ENCODE peak calls at places on chromosomes 6 and 20, in nine cellular contexts. One of them, this sample, is unnamed.

GRCh38 chr20:52104546-52105044 is 87.0 kb downstream of the ZFP64 start:
- DNase-seq in GM23248: peak; percentile 49
- DNase-seq in B cell: no peak
- DNase-seq in left ventricle myocardium inferior: no peak
- DNase-seq in ELR: peak; percentile 57
- DNase-seq in lung microvascular endothelial cell: peak; percentile 3
- DNase-seq in putamen: no peak
- DNase-seq in SJSA1: no peak
- DNase-seq in H7: peak; percentile 89
- DNase-seq in this sample: no peak

GRCh38 chr6:24492475-24492874 is 2.3 kb upstream of the ALDH5A1 start:
- DNase-seq in B cell: no peak
- DNase-seq in lung microvascular endothelial cell: peak; percentile 32
- DNase-seq in ELR: peak; percentile 37
- DNase-seq in left ventricle myocardium inferior: no peak
- DNase-seq in H7: peak; percentile 57
- DNase-seq in GM23248: peak; percentile 18
- DNase-seq in putamen: no peak
- DNase-seq in SJSA1: no peak
- DNase-seq in this sample: peak; percentile 29

GRCh38 chr20:40019510-40019909 is 669.5 kb downstream of the MAFB start:
- DNase-seq in SJSA1: no peak
- DNase-seq in left ventricle myocardium inferior: no peak
- DNase-seq in H7: no peak
- DNase-seq in B cell: no peak
- DNase-seq in lung microvascular endothelial cell: no peak
- DNase-seq in putamen: no peak
- DNase-seq in GM23248: no peak
- DNase-seq in ELR: no peak
- DNase-seq in this sample: no peak

GRCh38 chr6:444653-445275 is 53.2 kb downstream of the IRF4 start:
- DNase-seq in lung microvascular endothelial cell: no peak
- DNase-seq in B cell: no peak
- DNase-seq in ELR: no peak
- DNase-seq in left ventricle myocardium inferior: no peak
- DNase-seq in H7: no peak
- DNase-seq in SJSA1: no peak
- DNase-seq in GM23248: peak; percentile 24
- DNase-seq in putamen: no peak
- DNase-seq in this sample: no peak

GRCh38 chr20:58091810-58092209 is 136.6 kb downstream of the ANKRD60 start:
- DNase-seq in GM23248: no peak
- DNase-seq in H7: no peak
- DNase-seq in ELR: no peak
- DNase-seq in left ventricle myocardium inferior: no peak
- DNase-seq in SJSA1: peak; percentile 13
- DNase-seq in B cell: no peak
- DNase-seq in putamen: no peak
- DNase-seq in lung microvascular endothelial cell: no peak
- DNase-seq in this sample: no peak

GRCh38 chr20:35947489-35947888 is 6.8 kb downstream of the SCAND1 start:
- DNase-seq in putamen: no peak
- DNase-seq in ELR: peak; percentile 61
- DNase-seq in left ventricle myocardium inferior: no peak
- DNase-seq in H7: peak; percentile 78
- DNase-seq in B cell: peak; percentile 37
- DNase-seq in GM23248: peak; percentile 45
- DNase-seq in SJSA1: no peak
- DNase-seq in lung microvascular endothelial cell: peak; percentile 37
- DNase-seq in this sample: no peak

GRCh38 chr6:126873351-126873750 is 245.1 kb upstream of the RSPO3 start:
- DNase-seq in putamen: no peak
- DNase-seq in SJSA1: no peak
- DNase-seq in lung microvascular endothelial cell: peak; percentile 16
- DNase-seq in B cell: no peak
- DNase-seq in ELR: no peak
- DNase-seq in left ventricle myocardium inferior: no peak
- DNase-seq in GM23248: peak; percentile 14
- DNase-seq in H7: no peak
- DNase-seq in this sample: no peak

GRCh38 chr20:10731190-10731955 is 57.6 kb upstream of the JAG1 start:
- DNase-seq in H7: no peak
- DNase-seq in B cell: no peak
- DNase-seq in left ventricle myocardium inferior: no peak
- DNase-seq in putamen: no peak
- DNase-seq in SJSA1: peak; percentile 52
- DNase-seq in GM23248: peak; percentile 79
- DNase-seq in ELR: peak; percentile 31
- DNase-seq in lung microvascular endothelial cell: peak; percentile 67
- DNase-seq in this sample: no peak

GRCh38 chr6:551405-551804 is 105.5 kb downstream of the HUS1B start:
- DNase-seq in GM23248: peak; percentile 61
- DNase-seq in H7: peak; percentile 72
- DNase-seq in ELR: peak; percentile 81
- DNase-seq in SJSA1: peak; percentile 84
- DNase-seq in lung microvascular endothelial cell: no peak
- DNase-seq in left ventricle myocardium inferior: no peak
- DNase-seq in putamen: no peak
- DNase-seq in B cell: peak; percentile 15
- DNase-seq in this sample: peak; percentile 35

GRCh38 chr6:46042355-46042999 is 26.8 kb upstream of the CLIC5 start:
- DNase-seq in ELR: peak; percentile 60
- DNase-seq in putamen: peak; percentile 4
- DNase-seq in SJSA1: peak; percentile 49
- DNase-seq in GM23248: peak; percentile 62
- DNase-seq in lung microvascular endothelial cell: peak; percentile 63
- DNase-seq in B cell: peak; percentile 4
- DNase-seq in H7: peak; percentile 58
- DNase-seq in left ventricle myocardium inferior: peak; percentile 15
- DNase-seq in this sample: no peak

GRCh38 chr6:85186546-85187170 is 263.2 kb upstream of the NT5E start:
- DNase-seq in H7: no peak
- DNase-seq in lung microvascular endothelial cell: no peak
- DNase-seq in left ventricle myocardium inferior: no peak
- DNase-seq in GM23248: peak; percentile 76
- DNase-seq in putamen: no peak
- DNase-seq in B cell: no peak
- DNase-seq in ELR: no peak
- DNase-seq in SJSA1: no peak
- DNase-seq in this sample: no peak

GRCh38 chr6:100504786-100505737 is 40.3 kb upstream of the SIM1 start:
- DNase-seq in lung microvascular endothelial cell: peak; percentile 55
- DNase-seq in putamen: no peak
- DNase-seq in B cell: no peak
- DNase-seq in ELR: peak; percentile 92
- DNase-seq in GM23248: peak; percentile 88
- DNase-seq in left ventricle myocardium inferior: no peak
- DNase-seq in H7: peak; percentile 16
- DNase-seq in SJSA1: peak; percentile 76
- DNase-seq in this sample: no peak

GRCh38 chr6:143549630-143550268 is 38.2 kb upstream of the FUCA2 start:
- DNase-seq in ELR: no peak
- DNase-seq in left ventricle myocardium inferior: no peak
- DNase-seq in H7: no peak
- DNase-seq in GM23248: no peak
- DNase-seq in SJSA1: no peak
- DNase-seq in putamen: no peak
- DNase-seq in B cell: no peak
- DNase-seq in lung microvascular endothelial cell: no peak
- DNase-seq in this sample: no peak

GRCh38 chr6:73074175-73074574 is 151.1 kb downstream of the KHDC1L start:
- DNase-seq in lung microvascular endothelial cell: no peak
- DNase-seq in ELR: peak; percentile 88
- DNase-seq in B cell: no peak
- DNase-seq in H7: no peak
- DNase-seq in putamen: no peak
- DNase-seq in SJSA1: no peak
- DNase-seq in left ventricle myocardium inferior: no peak
- DNase-seq in GM23248: peak; percentile 87
- DNase-seq in this sample: no peak

GRCh38 chr6:116074732-116075387 is 14.2 kb upstream of the FRK start:
- DNase-seq in SJSA1: no peak
- DNase-seq in putamen: no peak
- DNase-seq in left ventricle myocardium inferior: no peak
- DNase-seq in lung microvascular endothelial cell: no peak
- DNase-seq in B cell: no peak
- DNase-seq in H7: no peak
- DNase-seq in ELR: no peak
- DNase-seq in GM23248: peak; percentile 15
- DNase-seq in this sample: no peak

GRCh38 chr6:28655164-28655563 is 129.5 kb downstream of the GPX5 start:
- DNase-seq in lung microvascular endothelial cell: no peak
- DNase-seq in left ventricle myocardium inferior: no peak
- DNase-seq in H7: no peak
- DNase-seq in GM23248: no peak
- DNase-seq in B cell: no peak
- DNase-seq in putamen: no peak
- DNase-seq in ELR: no peak
- DNase-seq in SJSA1: no peak
- DNase-seq in this sample: no peak

GRCh38 chr6:33008944-33009861 is at the start of gene HLA-DOA:
- DNase-seq in H7: peak; percentile 96
- DNase-seq in putamen: no peak
- DNase-seq in GM23248: peak; percentile 23
- DNase-seq in left ventricle myocardium inferior: no peak
- DNase-seq in ELR: peak; percentile 45
- DNase-seq in lung microvascular endothelial cell: no peak
- DNase-seq in SJSA1: no peak
- DNase-seq in B cell: peak; percentile 85
- DNase-seq in this sample: no peak

GRCh38 chr6:112665114-112665513 is 318.0 kb downstream of the RFPL4B start:
- DNase-seq in putamen: no peak
- DNase-seq in lung microvascular endothelial cell: peak; percentile 21
- DNase-seq in B cell: no peak
- DNase-seq in GM23248: peak; percentile 95
- DNase-seq in ELR: peak; percentile 52
- DNase-seq in SJSA1: no peak
- DNase-seq in H7: no peak
- DNase-seq in left ventricle myocardium inferior: no peak
- DNase-seq in this sample: no peak

GRCh38 chr6:106247733-106248132 is 77.8 kb downstream of the ATG5 start:
- DNase-seq in GM23248: no peak
- DNase-seq in ELR: no peak
- DNase-seq in lung microvascular endothelial cell: no peak
- DNase-seq in B cell: no peak
- DNase-seq in putamen: no peak
- DNase-seq in left ventricle myocardium inferior: no peak
- DNase-seq in H7: no peak
- DNase-seq in SJSA1: no peak
- DNase-seq in this sample: no peak

GRCh38 chr6:67362976-67363375 is 1272.1 kb upstream of the ADGRB3 start:
- DNase-seq in H7: no peak
- DNase-seq in putamen: no peak
- DNase-seq in GM23248: no peak
- DNase-seq in left ventricle myocardium inferior: no peak
- DNase-seq in ELR: no peak
- DNase-seq in B cell: no peak
- DNase-seq in SJSA1: no peak
- DNase-seq in lung microvascular endothelial cell: no peak
- DNase-seq in this sample: no peak

GRCh38 chr20:22904905-22905304 is 130.2 kb upstream of the SSTR4 start:
- DNase-seq in B cell: no peak
- DNase-seq in H7: no peak
- DNase-seq in left ventricle myocardium inferior: no peak
- DNase-seq in lung microvascular endothelial cell: no peak
- DNase-seq in GM23248: peak; percentile 33
- DNase-seq in SJSA1: no peak
- DNase-seq in ELR: no peak
- DNase-seq in putamen: no peak
- DNase-seq in this sample: no peak